ENCODE peak calls at places on chromosomes 5 and 9, in four cellular contexts. S, Q, Y and H are unnamed samples.

GRCh38 chr5:91357806-91358205 is 25.3 kb downstream of the ARRDC3 start:
- DNase-seq in Y (no peak), Q (no peak), S (no peak), H (no peak)

GRCh38 chr9:123225995-123226394 is 42.4 kb downstream of the STRBP start:
- DNase-seq in Q (no peak), Y (no peak), S (no peak), H (no peak)

GRCh38 chr5:153463806-153464205 is 26.7 kb upstream of the GRIA1 start:
- DNase-seq in Y (no peak), Q (no peak), S (no peak), H (no peak)

GRCh38 chr5:43676083-43676840 is 73.3 kb downstream of the NNT start:
- DNase-seq in Y (no peak), S (no peak), Q (no peak), H (no peak)

GRCh38 chr9:127278372-127278771 is 13.8 kb downstream of the GARNL3 start:
- DNase-seq in Y (no peak), S (no peak), Q (no peak), H (no peak)

GRCh38 chr9:132575005-132575609 is 7.3 kb upstream of the BARHL1 start:
- DNase-seq in Q (no peak), Y (no peak), S (peak), H (peak)

GRCh38 chr5:139100825-139101224 is 97.3 kb downstream of the SIL1 start:
- DNase-seq in Q (no peak), S (no peak), Y (no peak), H (no peak)

GRCh38 chr9:69157751-69158466 is 16.2 kb upstream of the TJP2 start:
- DNase-seq in Q (no peak), S (no peak), Y (no peak), H (no peak)

GRCh38 chr9:131330814-131331600 is 41.5 kb downstream of the PLPP7 start:
- DNase-seq in Q (no peak), S (no peak), Y (no peak), H (no peak)

GRCh38 chr5:117252566-117252965 is 677.9 kb upstream of the SEMA6A start:
- DNase-seq in Q (no peak), S (no peak), Y (no peak), H (no peak)
- TF ChIP-seq CTCF in Q (no peak), S (no peak), Y (no peak), H (no peak)

GRCh38 chr5:93221-93980 is 1.4 kb downstream of the PLEKHG4B start:
- DNase-seq in Q (no peak), Y (no peak), S (no peak), H (no peak)

GRCh38 chr5:92391-93220 is 638 bp downstream of the PLEKHG4B start:
- DNase-seq in Y (no peak), Q (no peak), S (no peak), H (no peak)

GRCh38 chr5:90590-91547 is 1.1 kb upstream of the PLEKHG4B start:
- DNase-seq in Q (no peak), S (no peak), Y (no peak), H (peak)

GRCh38 chr5:89337-90286 is 2.4 kb upstream of the PLEKHG4B start:
- DNase-seq in Y (no peak), S (no peak), Q (no peak), H (no peak)

DNA sequence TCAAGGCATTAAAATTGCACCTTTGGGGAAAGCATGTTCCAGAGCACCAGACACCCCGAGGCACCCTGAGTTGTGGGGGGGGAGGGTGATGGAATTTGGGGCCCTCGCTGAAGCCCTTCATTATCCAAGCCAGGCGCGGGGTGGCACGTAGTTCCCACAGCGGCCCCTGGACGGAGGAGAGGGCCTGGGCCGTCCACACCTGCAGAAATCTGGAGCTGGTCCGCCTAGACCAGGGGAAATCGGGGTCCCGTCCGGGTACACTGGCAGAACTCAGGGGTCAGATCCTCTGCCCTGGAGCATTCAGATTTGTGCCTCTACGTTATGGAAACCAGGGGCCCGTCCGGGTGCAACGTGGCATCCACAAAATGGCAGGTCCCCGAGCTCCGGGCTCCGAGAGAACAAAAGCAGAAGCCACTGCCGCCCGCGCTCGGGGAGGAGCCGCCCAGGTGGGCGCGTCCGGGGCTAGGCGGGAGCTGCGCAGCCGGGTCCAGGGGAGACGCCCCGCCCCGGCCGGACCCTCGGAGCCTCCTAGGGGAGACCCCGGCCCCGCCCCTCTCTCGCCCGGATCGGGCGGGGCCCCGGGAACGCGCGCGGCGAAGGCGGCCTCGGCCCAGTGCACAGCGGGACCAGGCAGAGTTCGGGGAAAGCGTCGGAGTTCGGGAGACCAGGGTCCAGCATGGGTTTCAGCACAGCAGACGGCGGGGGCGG is at the start of gene PLEKHG4B:
- DNase-seq in S (no peak), Y (no peak), Q (no peak), H (no peak)
- H3K4me3 ChIP-seq in S (peak), Y (no peak), Q (no peak), H (no peak)

GRCh38 chr5:179870403-179870903 is 11.8 kb upstream of the MRNIP start:
- DNase-seq in Y (no peak), S (peak), Q (peak), H (peak)
- TF ChIP-seq CTCF in Y (no peak), S (peak), Q (no peak), H (peak)

GRCh38 chr5:72295539-72295938 is 24.5 kb downstream of the MRPS27 start:
- DNase-seq in S (peak), Y (no peak), Q (no peak), H (peak)
- H3K4me3 ChIP-seq in S (no peak), Y (no peak), Q (no peak), H (no peak)

GRCh38 chr5:37838152-37838932 is 1.5 kb downstream of the GDNF start:
- DNase-seq in Y (no peak), S (no peak), Q (no peak), H (no peak)
- TF ChIP-seq CTCF in Y (no peak), S (no peak), Q (no peak), H (no peak)

GRCh38 chr5:32029291-32029690 is 144.8 kb downstream of the GOLPH3 start:
- DNase-seq in S (no peak), Y (no peak), Q (no peak), H (no peak)

GRCh38 chr5:32024751-32025150 is 149.4 kb downstream of the GOLPH3 start:
- DNase-seq in Y (no peak), Q (no peak), S (no peak), H (no peak)

GRCh38 chr5:32027717-32028321 is 146.3 kb downstream of the GOLPH3 start:
- DNase-seq in Y (no peak), Q (peak), S (peak), H (peak)

GRCh38 chr5:32030226-32030625 is 143.9 kb downstream of the GOLPH3 start:
- DNase-seq in Y (no peak), S (no peak), Q (no peak), H (no peak)

DNA sequence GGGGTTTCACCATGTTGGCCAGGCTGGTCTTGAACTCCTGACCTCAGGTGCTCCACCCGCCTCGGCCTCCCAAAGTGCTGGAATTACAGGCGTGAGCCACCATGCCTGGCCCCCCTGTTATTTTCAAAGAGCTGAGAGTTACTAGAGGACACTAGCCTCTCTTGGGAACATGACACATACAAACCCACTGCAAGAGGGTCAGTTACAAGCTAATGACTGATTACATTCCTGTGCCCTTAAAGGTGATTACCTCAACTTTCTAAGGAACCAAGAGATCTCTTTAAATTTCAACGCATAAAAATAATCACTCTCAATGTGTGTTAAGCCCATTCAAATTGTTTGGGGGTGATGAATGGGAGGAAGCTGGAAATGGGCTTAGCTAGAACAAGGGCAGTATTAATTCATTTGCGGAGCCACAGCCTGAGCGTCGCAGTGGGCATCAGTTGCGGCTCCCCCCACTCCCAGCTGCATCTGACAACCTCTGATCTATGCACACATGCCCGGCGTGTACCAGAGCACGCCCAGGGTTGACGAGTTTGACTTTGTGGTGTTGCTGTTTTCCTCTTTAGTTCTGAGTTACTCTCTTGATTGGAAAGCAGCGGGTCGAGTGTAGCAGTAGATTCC is 146.9 kb downstream of the GOLPH3 start:
- DNase-seq in Q (no peak), S (no peak), Y (no peak), H (no peak)
- H3K4me3 ChIP-seq in Q (no peak), S (no peak), Y (no peak), H (no peak)

DNA sequence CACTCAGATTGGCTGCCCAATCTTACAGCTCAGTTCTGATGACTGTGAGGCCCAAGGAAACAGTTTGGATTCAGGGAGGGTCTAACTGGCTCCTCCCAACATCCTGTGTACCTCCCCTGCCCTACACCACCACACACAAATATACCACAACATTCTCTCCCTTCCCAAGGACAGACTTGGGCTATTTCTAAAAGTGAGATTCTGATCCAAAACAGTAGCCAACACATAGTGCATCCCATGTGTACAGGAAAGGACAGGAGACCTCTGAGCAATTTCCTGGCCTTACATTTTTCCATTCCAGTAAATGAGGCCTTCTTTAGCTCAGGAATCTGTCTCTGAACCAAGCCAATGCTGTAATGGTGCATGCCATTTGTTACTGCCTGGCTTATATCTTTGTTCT is 20.8 kb downstream of the ZNF366 start:
- DNase-seq in Q (no peak), S (no peak), Y (no peak), H (no peak)
- TF ChIP-seq CTCF in Q (no peak), S (no peak), Y (no peak), H (no peak)